ENCODE peak calls at places on chromosomes 11 and 22, in six cellular contexts. M is left ventricle myocardium inferior, I is OCI-LY7, V is thoracic aorta, C is right atrium auricular region, W is PC-9. S is an unnamed sample.
A peak's percentile ranks its signal among the peaks of the same experiment; 100 is the strongest.

GRCh38 chr22:35489225-35489624 is 51.4 kb upstream of the RASD2 start:
- DNase-seq in M (no peak), I (no peak), V (no peak), C (no peak), W (peak; percentile 53), S (peak; percentile 35)

GRCh38 chr11:123065634-123066033 is 3.7 kb upstream of the HSPA8 start:
- DNase-seq in M (no peak), I (peak; percentile 12), V (no peak), C (no peak), W (no peak), S (no peak)

GRCh38 chr11:122776546-122776945 is 61.8 kb upstream of the CRTAM start:
- DNase-seq in M (no peak), I (no peak), V (no peak), C (no peak), W (peak; percentile 49), S (no peak)

GRCh38 chr22:44181033-44181911 is 547 bp downstream of the PARVG start:
- DNase-seq in M (peak; percentile 47), I (no peak), V (no peak), C (no peak), W (no peak), S (no peak)

GRCh38 chr11:7268727-7269126 is 17.0 kb downstream of the SYT9 start:
- DNase-seq in M (no peak), I (no peak), V (no peak), C (no peak), W (no peak), S (no peak)

GRCh38 chr11:61545341-61545740 is 35.5 kb downstream of the SYT7 start:
- DNase-seq in M (no peak), I (no peak), V (no peak), C (no peak), W (no peak), S (no peak)

GRCh38 chr11:19957301-19957985 is 202.8 kb downstream of the DBX1 start:
- DNase-seq in M (no peak), I (no peak), V (no peak), C (no peak), W (no peak), S (no peak)

GRCh38 chr11:10807629-10808552 is 835 bp downstream of the EIF4G2 start:
- DNase-seq in M (peak; percentile 71), I (peak; percentile 63), V (peak; percentile 9), C (peak; percentile 71), W (no peak), S (no peak)

GRCh38 chr22:28822930-28823481 is 22.6 kb upstream of the XBP1 start:
- DNase-seq in M (no peak), I (peak; percentile 88), V (no peak), C (no peak), W (peak; percentile 63), S (no peak)

GRCh38 chr11:11558352-11558751 is 63.5 kb downstream of the GALNT18 start:
- DNase-seq in M (no peak), I (no peak), V (no peak), C (no peak), W (no peak), S (no peak)

GRCh38 chr11:124674168-124674517 is 439 bp downstream of the SPA17 start:
- DNase-seq in M (no peak), I (no peak), V (no peak), C (no peak), W (no peak), S (no peak)

GRCh38 chr11:64037027-64037633 is 1.4 kb downstream of the FLRT1 start:
- DNase-seq in M (no peak), I (no peak), V (no peak), C (no peak), W (no peak), S (no peak)

GRCh38 chr11:44633641-44634040 is 68.2 kb downstream of the CD82 start:
- DNase-seq in M (no peak), I (peak; percentile 11), V (no peak), C (peak; percentile 42), W (no peak), S (no peak)

GRCh38 chr11:81497202-81497804 is 1236.4 kb downstream of the FAM181B start:
- DNase-seq in M (no peak), I (peak; percentile 40), V (no peak), C (no peak), W (peak; percentile 40), S (no peak)

GRCh38 chr11:69630009-69630870 is 10.7 kb upstream of the CCND1 start:
- DNase-seq in M (no peak), I (peak; percentile 16), V (no peak), C (no peak), W (peak; percentile 35), S (peak; percentile 8)

GRCh38 chr11:69601346-69601975 is 39.5 kb upstream of the CCND1 start:
- DNase-seq in M (no peak), I (no peak), V (no peak), C (no peak), W (no peak), S (no peak)

GRCh38 chr11:117627259-117627658 is 169.8 kb downstream of the DSCAML1 start:
- DNase-seq in M (no peak), I (no peak), V (no peak), C (no peak), W (no peak), S (no peak)

GRCh38 chr22:36350751-36351594 is 36.8 kb downstream of the MYH9 start:
- DNase-seq in M (no peak), I (no peak), V (no peak), C (no peak), W (no peak), S (no peak)

GRCh38 chr11:36376315-36376887 is 80.3 kb downstream of the PRR5L start:
- DNase-seq in M (peak; percentile 26), I (no peak), V (no peak), C (no peak), W (no peak), S (peak; percentile 41)

GRCh38 chr11:17774232-17775034 is 39.9 kb downstream of the KCNC1 start:
- DNase-seq in M (no peak), I (no peak), V (no peak), C (no peak), W (no peak), S (no peak)

GRCh38 chr22:36510966-36511881 is 4.4 kb upstream of the FOXRED2 start:
- DNase-seq in M (no peak), I (peak; percentile 59), V (no peak), C (no peak), W (no peak), S (peak; percentile 42)

GRCh38 chr11:117097567-117098268 is 510 bp downstream of the SIK3 start:
- DNase-seq in M (peak; percentile 42), I (peak; percentile 66), V (no peak), C (peak; percentile 61), W (no peak), S (no peak)

DNA sequence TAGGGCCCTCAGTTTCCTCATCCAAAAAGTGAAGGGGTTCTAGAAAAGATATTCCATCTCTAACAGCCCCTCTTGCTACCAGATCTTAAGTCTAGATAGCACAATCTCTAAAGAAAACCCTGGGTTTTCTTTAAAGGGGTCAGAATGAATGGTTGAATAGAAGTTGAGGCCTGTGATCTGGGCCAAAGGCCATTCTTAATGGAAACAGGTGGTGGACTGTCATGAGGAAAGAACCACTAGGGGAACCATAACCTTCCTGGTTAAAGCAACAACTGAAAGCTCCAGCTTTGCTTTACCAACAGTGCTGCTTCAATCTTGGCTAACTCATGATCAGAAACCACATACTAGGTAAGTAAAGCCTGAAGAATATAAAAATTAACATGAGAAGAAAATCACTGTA is 1.8 kb downstream of the CELF1 start:
- DNase-seq in M (no peak), I (peak; percentile 71), V (no peak), C (no peak), W (no peak), S (peak; percentile 22)
- TF ChIP-seq CTCF in M (peak; percentile 35), I (peak; percentile 79), V (no peak), C (no peak), W (peak; percentile 48), S (peak; percentile 61)

GRCh38 chr22:40211481-40212052 is 33.8 kb downstream of the TNRC6B start:
- DNase-seq in M (no peak), I (no peak), V (no peak), C (no peak), W (no peak), S (no peak)

GRCh38 chr22:40209945-40210485 is 32.3 kb downstream of the TNRC6B start:
- DNase-seq in M (no peak), I (peak; percentile 38), V (no peak), C (no peak), W (no peak), S (no peak)

GRCh38 chr22:40210814-40211213 is 33.1 kb downstream of the TNRC6B start:
- DNase-seq in M (no peak), I (peak; percentile 83), V (no peak), C (no peak), W (no peak), S (no peak)

GRCh38 chr22:40213478-40213877 is 35.8 kb downstream of the TNRC6B start:
- DNase-seq in M (no peak), I (peak; percentile 24), V (no peak), C (no peak), W (no peak), S (no peak)

GRCh38 chr22:40212126-40212525 is 34.4 kb downstream of the TNRC6B start:
- DNase-seq in M (no peak), I (no peak), V (no peak), C (no peak), W (no peak), S (no peak)
- H3K4me1 ChIP-seq in M (peaks cover 90% of the 10 kb centered on the region), I (peaks cover 89% of the 10 kb centered on the region), V (peaks cover 58% of the 10 kb centered on the region), C (no peaks in the 10 kb centered on the region), W (no peaks in the 10 kb centered on the region), S (no peaks in the 10 kb centered on the region)

DNA sequence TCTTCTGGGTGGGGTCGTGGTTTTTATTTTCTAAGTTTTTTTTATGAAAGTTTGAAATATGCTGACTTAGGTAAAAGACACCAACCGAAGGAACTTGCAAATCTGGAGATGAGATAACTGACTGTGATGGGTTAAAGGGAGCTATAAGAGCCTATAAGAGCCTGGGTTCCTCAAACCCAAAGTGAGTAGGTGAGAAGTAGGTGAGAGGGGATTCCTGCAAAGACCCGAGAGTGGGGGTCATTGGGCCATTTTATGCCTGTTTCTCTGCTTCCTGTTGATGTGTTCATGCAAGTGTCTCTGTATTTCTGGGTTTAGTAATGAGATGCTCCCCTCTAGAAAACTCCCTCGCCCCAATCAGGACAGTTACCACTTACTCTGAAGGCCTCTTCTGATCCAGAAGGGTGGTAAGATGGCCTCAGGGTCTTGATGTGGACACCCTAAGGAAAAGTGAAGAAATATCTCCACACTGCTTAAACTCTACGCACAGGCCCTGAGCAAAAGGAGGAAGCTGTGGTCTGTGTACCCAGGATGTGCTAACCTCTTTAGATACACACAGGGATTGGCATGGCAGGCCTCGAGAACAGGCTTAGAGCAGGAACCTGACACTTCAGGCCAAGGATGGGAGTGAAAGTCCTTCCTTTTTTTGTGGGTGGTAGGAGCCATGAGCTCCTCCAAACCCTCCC is 1.8 kb downstream of the FLI1 start:
- DNase-seq in M (no peak), I (peak; percentile 78), V (no peak), C (no peak), W (no peak), S (no peak)
- H3K27ac ChIP-seq in M (peak overlapping the region; percentile 95), I (peak overlapping the region; percentile 66), V (peak overlapping the region; percentile 72), C (peak overlapping the region; percentile 90), W (no peak overlapping the region), S (no peak overlapping the region)

GRCh38 chr11:1304376-1304775 is 5.1 kb downstream of the TOLLIP start:
- DNase-seq in M (no peak), I (no peak), V (no peak), C (peak; percentile 58), W (no peak), S (no peak)

GRCh38 chr11:1303973-1304372 is 5.5 kb downstream of the TOLLIP start:
- DNase-seq in M (no peak), I (no peak), V (no peak), C (peak; percentile 57), W (no peak), S (no peak)

GRCh38 chr11:1302461-1303073 is 6.9 kb downstream of the TOLLIP start:
- DNase-seq in M (no peak), I (no peak), V (no peak), C (peak; percentile 34), W (no peak), S (no peak)

GRCh38 chr11:1302041-1302460 is 7.4 kb downstream of the TOLLIP start:
- DNase-seq in M (no peak), I (no peak), V (no peak), C (no peak), W (no peak), S (no peak)

GRCh38 chr11:1303196-1303821 is 6.1 kb downstream of the TOLLIP start:
- DNase-seq in M (no peak), I (no peak), V (no peak), C (peak; percentile 55), W (peak; percentile 89), S (no peak)
- TF ChIP-seq CTCF in M (peak; percentile 11), I (peak; percentile 29), V (no peak), C (no peak), W (peak; percentile 75), S (peak; percentile 73)

S was measured in foreskin keratinocyte.